ENCODE peak calls at places on chromosome 15, in four cellular contexts. G is progenitor cell of endocrine pancreas, S is psoas muscle, M is cardiac fibroblast. I is an unnamed sample.

GRCh38 chr15:42283671-42284070 is 10.4 kb upstream of the TMEM87A start:
- DNase-seq in G (no peak), S (no peak), M (no peak), I (no peak)

GRCh38 chr15:73550190-73550589 is 83.0 kb downstream of the NPTN start:
- DNase-seq in S (no peak), M (no peak), G (no peak), I (no peak)

GRCh38 chr15:65785151-65785550 is 6.9 kb downstream of the DENND4A start:
- DNase-seq in G (no peak), S (no peak), M (no peak), I (no peak)

GRCh38 chr15:69699096-69699495 is 246.5 kb downstream of the RPLP1 start:
- DNase-seq in M (no peak), S (no peak), G (no peak), I (no peak)

GRCh38 chr15:33226559-33227181 is 32.2 kb upstream of the FMN1 start:
- DNase-seq in G (no peak), M (peak), S (no peak), I (peak)

GRCh38 chr15:101773496-101774100 is 29.7 kb upstream of the OR4F6 start:
- DNase-seq in M (no peak), S (no peak), G (no peak), I (peak)

GRCh38 chr15:35319354-35319753 is 226.6 kb downstream of the DPH6 start:
- DNase-seq in M (no peak), G (no peak), S (no peak), I (peak)

GRCh38 chr15:99564221-99565030 is 1.4 kb upstream of the MEF2A start:
- DNase-seq in S (peak), M (peak), G (no peak), I (peak)

GRCh38 chr15:67731112-67731761 is 94.1 kb upstream of the SKOR1 start:
- DNase-seq in M (peak), S (no peak), G (no peak), I (peak)

GRCh38 chr15:100863406-100864198 is 16.0 kb upstream of the ALDH1A3 start:
- DNase-seq in M (peak), S (peak), G (no peak), I (no peak)

GRCh38 chr15:68343579-68344225 is 66.2 kb downstream of the FEM1B start:
- DNase-seq in M (no peak), G (no peak), S (no peak), I (no peak)

GRCh38 chr15:77510066-77511044 is 89.7 kb downstream of the HMG20A start:
- DNase-seq in G (no peak), M (no peak), S (no peak), I (no peak)
- TF ChIP-seq CTCF in G (no peak), M (no peak), S (no peak), I (no peak)

GRCh38 chr15:47505712-47506542 is 211.4 kb upstream of the SEMA6D start:
- DNase-seq in G (no peak), S (no peak), M (peak), I (peak)

GRCh38 chr15:47503884-47504283 is 213.4 kb upstream of the SEMA6D start:
- DNase-seq in G (no peak), M (no peak), S (no peak), I (no peak)

GRCh38 chr15:47504624-47505256 is 212.6 kb upstream of the SEMA6D start:
- DNase-seq in G (no peak), S (no peak), M (no peak), I (no peak)

GRCh38 chr15:47496343-47497185 is 220.7 kb upstream of the SEMA6D start:
- DNase-seq in M (no peak), G (no peak), S (no peak), I (no peak)

DNA sequence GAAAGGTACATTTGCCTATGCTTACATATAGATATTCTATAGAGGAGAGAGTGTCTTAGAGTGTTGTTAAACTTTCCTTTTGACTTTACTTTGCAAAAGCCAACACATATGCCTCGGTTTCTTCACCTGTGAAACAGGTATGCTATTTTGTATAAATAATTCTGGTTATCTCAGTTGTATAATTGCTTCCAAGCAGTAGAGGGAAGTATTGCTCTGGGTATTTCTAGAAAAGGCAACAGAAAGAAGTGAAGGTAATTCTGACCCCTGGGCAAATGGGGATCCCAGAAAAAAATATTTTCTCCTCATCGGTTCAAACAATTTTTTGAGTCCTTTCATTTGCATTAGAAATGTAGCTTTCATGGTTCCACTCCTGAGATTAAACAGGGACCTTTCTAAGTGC is 216.5 kb upstream of the SEMA6D start:
- DNase-seq in G (no peak), S (no peak), M (no peak), I (no peak)
- TF ChIP-seq CTCF in G (peak), S (no peak), M (no peak), I (no peak)

GRCh38 chr15:22903961-22904534 is 65.6 kb downstream of the NIPA2 start:
- DNase-seq in S (no peak), M (no peak), G (no peak), I (no peak)

GRCh38 chr15:22903427-22903826 is 65.0 kb downstream of the NIPA2 start:
- DNase-seq in S (no peak), M (no peak), G (no peak), I (no peak)

GRCh38 chr15:22902981-22903380 is 64.5 kb downstream of the NIPA2 start:
- DNase-seq in S (no peak), M (no peak), G (no peak), I (no peak)

GRCh38 chr15:22902046-22902445 is 63.6 kb downstream of the NIPA2 start:
- DNase-seq in S (no peak), M (no peak), G (no peak), I (no peak)

GRCh38 chr15:22902578-22902977 is 64.1 kb downstream of the NIPA2 start:
- DNase-seq in G (no peak), M (no peak), S (no peak), I (no peak)
- TF ChIP-seq CTCF in G (no peak), M (no peak), S (peak), I (no peak)

DNA sequence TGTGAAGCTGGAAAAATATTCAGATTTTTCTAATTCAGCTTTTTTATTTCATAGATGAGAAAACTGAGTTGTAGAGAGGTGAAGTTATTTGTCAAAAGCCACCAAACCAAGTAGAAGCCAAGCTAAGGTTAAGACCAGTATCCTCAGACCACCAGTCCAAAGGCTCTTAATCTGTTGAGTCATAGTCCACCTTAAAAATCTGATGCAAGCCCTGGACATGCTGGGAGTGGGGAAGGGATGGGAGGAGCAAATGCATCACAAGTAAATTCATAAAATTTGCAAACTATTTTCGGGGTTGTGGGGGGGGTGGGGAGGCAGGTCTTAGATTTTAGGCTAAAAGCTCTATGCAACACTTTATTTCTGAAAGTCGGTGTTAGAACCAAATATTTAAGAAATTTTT is 307.7 kb upstream of the SEMA6D start:
- DNase-seq in M (peak), S (no peak), G (no peak), I (no peak)
- TF ChIP-seq CTCF in M (no peak), S (no peak), G (no peak), I (no peak)

GRCh38 chr15:29291067-29291466 is 21.4 kb upstream of the NSMCE3 start:
- DNase-seq in G (no peak), S (no peak), M (no peak), I (no peak)
- TF ChIP-seq CTCF in G (no peak), S (no peak), M (no peak), I (no peak)